ENCODE peak calls at places on chromosomes 11 and 22, in five cellular contexts. X is DMS 273 treated with DMSO at 0.1 percent for 48 hours, S is naive B cell, E is tibial nerve, D is left cardiac atrium. G is an unnamed sample.

GRCh38 chr11:59574467-59574866 is 41.1 kb downstream of the OSBP start:
- DNase-seq in X (no peak), S (no peak), E (no peak), D (no peak), G (no peak)

GRCh38 chr22:31272522-31273446 is 19.5 kb downstream of the PIK3IP1 start:
- DNase-seq in X (no peak), S (peak), E (no peak), D (peak), G (peak)

GRCh38 chr11:75031771-75032549 is 43.2 kb downstream of the NEU3 start:
- DNase-seq in X (no peak), S (peak), E (peak), D (peak), G (peak)

GRCh38 chr11:131025020-131025419 is 108.7 kb upstream of the SNX19 start:
- DNase-seq in X (no peak), S (no peak), E (no peak), D (no peak), G (no peak)

GRCh38 chr22:48145738-48146137 is 1383.3 kb downstream of the TBC1D22A start:
- DNase-seq in X (no peak), S (no peak), E (no peak), D (no peak), G (no peak)

GRCh38 chr22:48410536-48410935 is 1417.1 kb downstream of the BRD1 start:
- DNase-seq in X (no peak), S (no peak), E (no peak), D (no peak), G (no peak)

GRCh38 chr22:35480627-35481565 is 59.7 kb upstream of the RASD2 start:
- DNase-seq in X (peak), S (no peak), E (no peak), D (no peak), G (no peak)

GRCh38 chr11:134411887-134412507 is at the start of gene B3GAT1:
- DNase-seq in X (no peak), S (no peak), E (no peak), D (no peak), G (no peak)

GRCh38 chr22:40385041-40385782 is 14.8 kb downstream of the SGSM3 start:
- DNase-seq in X (no peak), S (peak), E (no peak), D (no peak), G (no peak)

GRCh38 chr22:19136915-19137314 is 5.8 kb downstream of the TSSK2 start:
- DNase-seq in X (no peak), S (no peak), E (no peak), D (no peak), G (no peak)

GRCh38 chr11:5004429-5005274 is 10.0 kb downstream of the OR51L1 start:
- DNase-seq in X (no peak), S (no peak), E (no peak), D (peak), G (no peak)

GRCh38 chr11:130947481-130947880 is 31.2 kb upstream of the SNX19 start:
- DNase-seq in X (no peak), S (no peak), E (no peak), D (no peak), G (no peak)

GRCh38 chr11:47396049-47396320 is 12.4 kb upstream of the SLC39A13 start:
- DNase-seq in X (no peak), S (no peak), E (no peak), D (no peak), G (no peak)

GRCh38 chr22:45908961-45909360 is 68.0 kb downstream of the WNT7B start:
- DNase-seq in X (no peak), S (no peak), E (no peak), D (no peak), G (no peak)

GRCh38 chr11:46326813-46327416 is 20.3 kb upstream of the DGKZ start:
- DNase-seq in X (no peak), S (no peak), E (no peak), D (no peak), G (no peak)

GRCh38 chr11:118216621-118217526 is 7.9 kb downstream of the JAML start:
- DNase-seq in X (no peak), S (no peak), E (no peak), D (no peak), G (no peak)

GRCh38 chr11:115488945-115489344 is 15.3 kb downstream of the CADM1 start:
- DNase-seq in X (no peak), S (no peak), E (no peak), D (no peak), G (no peak)

GRCh38 chr11:3849297-3849874 is 6.1 kb upstream of the STIM1 start:
- DNase-seq in X (no peak), S (peak), E (no peak), D (no peak), G (peak)

GRCh38 chr22:47458348-47458747 is 695.9 kb downstream of the TBC1D22A start:
- DNase-seq in X (no peak), S (no peak), E (no peak), D (no peak), G (no peak)

GRCh38 chr11:75059299-75059698 is 37.4 kb downstream of the OR2AT4 start:
- DNase-seq in X (no peak), S (no peak), E (no peak), D (no peak), G (no peak)

GRCh38 chr11:370087-370941 is 1.0 kb downstream of the B4GALNT4 start:
- DNase-seq in X (no peak), S (no peak), E (no peak), D (peak), G (no peak)

GRCh38 chr22:43005106-43005505 is 9.8 kb downstream of the PACSIN2 start:
- DNase-seq in X (no peak), S (no peak), E (no peak), D (no peak), G (no peak)

GRCh38 chr22:45671051-45671782 is 417 bp upstream of the ATXN10 start:
- DNase-seq in X (no peak), S (no peak), E (no peak), D (peak), G (no peak)

GRCh38 chr11:70078095-70078795 is at the start of gene ANO1:
- DNase-seq in X (no peak), S (no peak), E (no peak), D (peak), G (no peak)

GRCh38 chr11:75369846-75370245 is 18.4 kb upstream of the ARRB1 start:
- DNase-seq in X (no peak), S (no peak), E (no peak), D (no peak), G (no peak)

GRCh38 chr11:34349882-34350281 is 7.9 kb downstream of the ABTB2 start:
- DNase-seq in X (no peak), S (no peak), E (no peak), D (no peak), G (no peak)

GRCh38 chr22:24102366-24103200 is 78.7 kb upstream of the SUSD2 start:
- DNase-seq in X (no peak), S (no peak), E (no peak), D (no peak), G (no peak)

GRCh38 chr11:20601221-20601914 is 2.0 kb downstream of the SLC6A5 start:
- DNase-seq in X (no peak), S (no peak), E (no peak), D (no peak), G (no peak)

GRCh38 chr11:23364076-23364475 is 503.8 kb upstream of the CCDC179 start:
- DNase-seq in X (no peak), S (no peak), E (no peak), D (no peak), G (no peak)

GRCh38 chr11:93389737-93390136 is 59.2 kb downstream of the DEUP1 start:
- DNase-seq in X (no peak), S (no peak), E (no peak), D (no peak), G (no peak)

GRCh38 chr11:83156150-83156995 is 558 bp upstream of the PCF11 start:
- DNase-seq in X (peak), S (peak), E (peak), D (peak), G (peak)

GRCh38 chr11:63686912-63687311 is 5.6 kb downstream of the RTN3 start:
- DNase-seq in X (no peak), S (no peak), E (no peak), D (no peak), G (no peak)

GRCh38 chr22:50303515-50303847 is 4.0 kb downstream of the PLXNB2 start:
- DNase-seq in X (no peak), S (no peak), E (no peak), D (no peak), G (no peak)

GRCh38 chr11:72764503-72764902 is 12.3 kb upstream of the ARAP1 start:
- DNase-seq in X (no peak), S (no peak), E (no peak), D (no peak), G (no peak)

GRCh38 chr11:119100246-119100959 is 1.2 kb downstream of the DPAGT1 start:
- DNase-seq in X (peak), S (no peak), E (no peak), D (no peak), G (no peak)